ENCODE peak calls at places on chromosome 10, in eight cellular contexts. F, X, G, U, W, N, I and K are unnamed samples.

GRCh38 chr10:101001225-101002035 is 1.8 kb downstream of the LZTS2 start:
- DNase-seq in W (peak; percentile 86), I (no peak), F (no peak), G (no peak), X (peak; percentile 75), N (no peak), U (no peak), K (no peak)

GRCh38 chr10:58653139-58653538 is 140.5 kb downstream of the BICC1 start:
- DNase-seq in G (no peak), N (no peak), U (no peak), F (no peak), I (no peak), W (no peak), X (no peak), K (no peak)

GRCh38 chr10:71006497-71006896 is 118.1 kb upstream of the PCBD1 start:
- DNase-seq in W (no peak), N (peak; percentile 98), I (no peak), X (no peak), G (no peak), F (no peak), U (no peak), K (no peak)

GRCh38 chr10:128077155-128077875 is 48.9 kb downstream of the MKI67 start:
- DNase-seq in I (no peak), N (no peak), W (no peak), U (no peak), G (no peak), X (no peak), F (no peak), K (no peak)

GRCh38 chr10:71725998-71726672 is 6.6 kb upstream of the C10orf105 start:
- DNase-seq in X (no peak), N (peak; percentile 41), W (no peak), F (no peak), G (peak; percentile 77), I (no peak), U (peak; percentile 60), K (no peak)

GRCh38 chr10:79081353-79082034 is 12.7 kb downstream of the ZMIZ1 start:
- DNase-seq in N (no peak), X (peak; percentile 72), G (no peak), U (no peak), F (no peak), W (no peak), I (no peak), K (no peak)

GRCh38 chr10:120963587-120964220 is 112.5 kb downstream of the WDR11 start:
- DNase-seq in I (no peak), W (no peak), G (no peak), N (peak; percentile 18), X (no peak), U (no peak), F (no peak), K (no peak)

GRCh38 chr10:128631801-128632241 is 505.6 kb upstream of the MKI67 start:
- DNase-seq in F (no peak), G (no peak), W (no peak), X (no peak), N (peak; percentile 18), I (no peak), U (no peak), K (no peak)

GRCh38 chr10:11424456-11425287 is 186.8 kb downstream of the USP6NL start:
- DNase-seq in G (no peak), U (peak; percentile 71), I (no peak), X (peak; percentile 48), F (peak; percentile 53), W (peak; percentile 42), N (peak; percentile 47), K (no peak)

GRCh38 chr10:63140077-63140476 is 6.9 kb downstream of the NRBF2 start:
- DNase-seq in I (no peak), N (no peak), F (no peak), X (no peak), W (no peak), U (no peak), G (no peak), K (no peak)

GRCh38 chr10:8057636-8058273 is 3.3 kb downstream of the GATA3 start:
- DNase-seq in W (no peak), F (no peak), N (no peak), X (no peak), U (no peak), G (no peak), I (no peak), K (no peak)

GRCh38 chr10:4242561-4243035 is 457.6 kb upstream of the KLF6 start:
- DNase-seq in N (no peak), W (peak; percentile 27), I (no peak), U (no peak), G (no peak), X (peak; percentile 69), F (no peak), K (no peak)

GRCh38 chr10:4370376-4370775 is 455.6 kb upstream of the AKR1E2 start:
- DNase-seq in G (no peak), F (no peak), I (no peak), U (no peak), W (no peak), X (no peak), N (no peak), K (no peak)

GRCh38 chr10:117653170-117653515 is 110.6 kb downstream of the EMX2 start:
- DNase-seq in N (no peak), X (peak; percentile 97), G (peak; percentile 71), I (no peak), W (no peak), F (no peak), U (no peak), K (peak; percentile 46)

GRCh38 chr10:3889961-3890522 is 105.0 kb upstream of the KLF6 start:
- DNase-seq in W (no peak), I (no peak), F (no peak), N (no peak), U (no peak), G (no peak), X (peak; percentile 94), K (no peak)

GRCh38 chr10:116385994-116386809 is 41.4 kb upstream of the PNLIPRP3 start:
- DNase-seq in I (no peak), F (peak; percentile 17), U (no peak), G (no peak), W (no peak), N (peak; percentile 64), X (peak; percentile 34), K (no peak)

GRCh38 chr10:101848408-101848807 is 4.8 kb upstream of the KCNIP2 start:
- DNase-seq in I (no peak), X (no peak), U (no peak), N (no peak), W (no peak), G (no peak), F (no peak), K (no peak)

GRCh38 chr10:86770412-86770960 is 14.1 kb downstream of the BMPR1A start:
- DNase-seq in I (no peak), G (no peak), W (no peak), F (no peak), X (no peak), N (peak; percentile 9), U (no peak), K (no peak)

GRCh38 chr10:78044699-78045098 is 11.0 kb downstream of the RPS24 start:
- DNase-seq in U (no peak), X (no peak), F (no peak), N (no peak), I (no peak), W (no peak), G (no peak), K (no peak)

GRCh38 chr10:27558612-27559020 is 54.5 kb downstream of the RAB18 start:
- DNase-seq in N (peak; percentile 65), U (peak; percentile 55), W (no peak), G (peak; percentile 14), I (no peak), X (peak; percentile 73), F (no peak), K (peak; percentile 3)

GRCh38 chr10:91200314-91201212 is 19.9 kb upstream of the PCGF5 start:
- DNase-seq in G (no peak), I (no peak), X (no peak), W (no peak), F (no peak), U (no peak), N (no peak), K (peak; percentile 26)

GRCh38 chr10:81095238-81095637 is 557.5 kb downstream of the SH2D4B start:
- DNase-seq in X (no peak), N (no peak), G (no peak), U (no peak), I (no peak), W (no peak), F (no peak), K (no peak)

GRCh38 chr10:80356563-80356999 is at the start of the genes DYDC1 and DYDC2:
- DNase-seq in N (peak; percentile 81), W (peak; percentile 35), F (peak; percentile 79), G (peak; percentile 60), U (peak; percentile 88), I (no peak), X (no peak), K (peak; percentile 58)

GRCh38 chr10:12350167-12350872 is 973 bp downstream of the CAMK1D start:
- DNase-seq in G (peak; percentile 63), F (no peak), U (peak; percentile 22), X (peak; percentile 19), N (peak; percentile 20), I (no peak), W (peak; percentile 41), K (peak; percentile 57)